ENCODE peak calls at places on chromosomes 6 and 20, in seven cellular contexts. M is upper lobe of right lung; R is T-helper 1 cell; U is stimulated activated CD8-positive, alpha-beta memory T cell treated with anti-CD3 and anti-CD28 coated beads, Interleukin-7, amount 100 ng/mL, for 48 hours; X is LoVo; N is NCI-H345; F is activated naive CD8-positive, alpha-beta T cell treated with anti-CD3 and anti-CD28 coated beads for 36 hours. L is an unnamed sample.

GRCh38 chr20:53708129-53708968 is 114.7 kb upstream of the ZNF217 start:
- DNase-seq in M (no peak), R (no peak), U (no peak), X (peak), N (no peak), F (peak), L (peak)

GRCh38 chr6:20056350-20056992 is 155.8 kb downstream of the MBOAT1 start:
- DNase-seq in M (no peak), R (no peak), U (no peak), X (peak), N (peak), F (no peak), L (no peak)

GRCh38 chr6:38587766-38588362 is 51.9 kb downstream of the BTBD9 start:
- DNase-seq in M (no peak), R (no peak), U (no peak), X (no peak), N (no peak), F (no peak), L (no peak)

GRCh38 chr6:156884306-156884705 is 107.1 kb downstream of the ARID1B start:
- DNase-seq in M (no peak), R (no peak), U (no peak), X (no peak), N (no peak), F (no peak), L (no peak)

GRCh38 chr6:27825025-27825823 is 87.0 kb downstream of the OR2B2 start:
- DNase-seq in M (no peak), R (no peak), U (no peak), X (no peak), N (no peak), F (no peak), L (no peak)

GRCh38 chr6:37980222-37980595 is 160.7 kb downstream of the ZFAND3 start:
- DNase-seq in M (no peak), R (no peak), U (no peak), X (no peak), N (peak), F (no peak), L (no peak)

GRCh38 chr6:128638817-128639216 is 118.4 kb upstream of the PTPRK start:
- DNase-seq in M (no peak), R (no peak), U (no peak), X (no peak), N (no peak), F (no peak), L (no peak)

GRCh38 chr6:28553986-28554881 is 28.6 kb downstream of the GPX5 start:
- DNase-seq in M (no peak), R (no peak), U (no peak), X (no peak), N (no peak), F (no peak), L (no peak)

GRCh38 chr20:63941282-63942060 is 14.7 kb downstream of the UCKL1 start:
- DNase-seq in M (peak), R (peak), U (peak), X (no peak), N (no peak), F (peak), L (peak)

GRCh38 chr6:53615633-53616449 is 49.7 kb downstream of the KLHL31 start:
- DNase-seq in M (no peak), R (no peak), U (no peak), X (peak), N (no peak), F (no peak), L (no peak)

GRCh38 chr20:37239026-37239451 is 22.6 kb downstream of the GHRH start:
- DNase-seq in M (no peak), R (no peak), U (no peak), X (no peak), N (no peak), F (no peak), L (no peak)